ENCODE peak calls at places on chromosome 17, in eight cellular contexts. R, D, V, J, A, W, Z and F are unnamed samples.

GRCh38 chr17:4534928-4535666 is 20.1 kb downstream of the MYBBP1A start:
- DNase-seq in R (no peak), D (no peak), V (no peak), J (no peak), A (peak), W (no peak), Z (no peak), F (no peak)

GRCh38 chr17:65985571-65985970 is 206.4 kb downstream of the CEP112 start:
- DNase-seq in R (no peak), D (no peak), V (no peak), J (no peak), A (no peak), W (no peak), Z (no peak), F (no peak)

GRCh38 chr17:61455754-61456681 is 3.8 kb downstream of the TBX4 start:
- DNase-seq in R (no peak), D (peak), V (no peak), J (no peak), A (peak), W (no peak), Z (no peak), F (no peak)

GRCh38 chr17:59331929-59332889 is 754 bp downstream of the YPEL2 start:
- DNase-seq in R (peak), D (peak), V (peak), J (no peak), A (peak), W (peak), Z (peak), F (peak)

GRCh38 chr17:9028632-9029570 is 7.6 kb downstream of the NTN1 start:
- DNase-seq in R (no peak), D (no peak), V (no peak), J (no peak), A (no peak), W (no peak), Z (no peak), F (no peak)

GRCh38 chr17:75488693-75489510 is 26.4 kb downstream of the CASKIN2 start:
- DNase-seq in R (no peak), D (no peak), V (no peak), J (no peak), A (no peak), W (no peak), Z (no peak), F (no peak)

GRCh38 chr17:7445011-7445927 is at the start of gene CHRNB1:
- DNase-seq in R (no peak), D (peak), V (peak), J (no peak), A (peak), W (no peak), Z (peak), F (peak)

GRCh38 chr17:37160940-37161339 is 212.2 kb downstream of the AATF start:
- DNase-seq in R (no peak), D (no peak), V (no peak), J (no peak), A (no peak), W (no peak), Z (no peak), F (no peak)

GRCh38 chr17:75681289-75681688 is 14.2 kb downstream of the SAP30BP start:
- DNase-seq in R (no peak), D (no peak), V (no peak), J (no peak), A (no peak), W (no peak), Z (no peak), F (no peak)

GRCh38 chr17:31571124-31571892 is 179.8 kb downstream of the RAB11FIP4 start:
- DNase-seq in R (no peak), D (peak), V (peak), J (no peak), A (no peak), W (no peak), Z (no peak), F (peak)

GRCh38 chr17:77570565-77570898 is 388.0 kb upstream of the TNRC6C start:
- DNase-seq in R (no peak), D (peak), V (no peak), J (no peak), A (no peak), W (no peak), Z (no peak), F (no peak)

GRCh38 chr17:76558210-76559095 is 18.6 kb downstream of the PRCD start:
- DNase-seq in R (no peak), D (peak), V (no peak), J (no peak), A (no peak), W (peak), Z (no peak), F (no peak)

GRCh38 chr17:64183815-64184397 is 54.0 kb upstream of the ERN1 start:
- DNase-seq in R (peak), D (no peak), V (no peak), J (no peak), A (no peak), W (no peak), Z (no peak), F (no peak)

GRCh38 chr17:57444632-57445031 is 188.3 kb downstream of the MSI2 start:
- DNase-seq in R (no peak), D (peak), V (no peak), J (no peak), A (no peak), W (no peak), Z (no peak), F (no peak)

GRCh38 chr17:74760404-74761105 is 12.1 kb downstream of the NHERF1 start:
- DNase-seq in R (no peak), D (peak), V (no peak), J (no peak), A (no peak), W (no peak), Z (no peak), F (no peak)

GRCh38 chr17:50055055-50055425 is 870 bp upstream of the ITGA3 start:
- DNase-seq in R (no peak), D (peak), V (peak), J (no peak), A (peak), W (peak), Z (no peak), F (peak)

GRCh38 chr17:31581022-31581483 is 189.6 kb downstream of the RAB11FIP4 start:
- DNase-seq in R (no peak), D (peak), V (peak), J (no peak), A (no peak), W (no peak), Z (peak), F (peak)

GRCh38 chr17:75147878-75148546 is 6.3 kb downstream of the JPT1 start:
- DNase-seq in R (no peak), D (no peak), V (no peak), J (no peak), A (no peak), W (no peak), Z (no peak), F (no peak)

GRCh38 chr17:75641343-75641742 is 8.1 kb downstream of the SMIM5 start:
- DNase-seq in R (no peak), D (no peak), V (no peak), J (no peak), A (no peak), W (no peak), Z (no peak), F (no peak)

GRCh38 chr17:63999680-64000531 is 1.8 kb downstream of the PRR29 start:
- DNase-seq in R (no peak), D (peak), V (no peak), J (no peak), A (no peak), W (peak), Z (no peak), F (no peak)

GRCh38 chr17:43880420-43880991 is 26.8 kb downstream of the MPP2 start:
- DNase-seq in R (peak), D (peak), V (peak), J (no peak), A (peak), W (peak), Z (no peak), F (peak)

GRCh38 chr17:43224146-43224705 is 4.2 kb downstream of the CCDC200 start:
- DNase-seq in R (no peak), D (no peak), V (no peak), J (no peak), A (no peak), W (no peak), Z (no peak), F (no peak)

GRCh38 chr17:14471052-14471451 is 170.2 kb downstream of the HS3ST3B1 start:
- DNase-seq in R (no peak), D (no peak), V (no peak), J (no peak), A (no peak), W (no peak), Z (no peak), F (peak)

GRCh38 chr17:18161226-18162094 is 22.2 kb upstream of the ALKBH5 start:
- DNase-seq in R (no peak), D (no peak), V (no peak), J (no peak), A (no peak), W (no peak), Z (no peak), F (no peak)

GRCh38 chr17:42281571-42282096 is 5.4 kb upstream of the STAT5B start:
- DNase-seq in R (no peak), D (peak), V (no peak), J (no peak), A (no peak), W (peak), Z (no peak), F (no peak)

GRCh38 chr17:17497065-17497844 is 1.1 kb upstream of the RASD1 start:
- DNase-seq in R (no peak), D (peak), V (no peak), J (no peak), A (no peak), W (no peak), Z (no peak), F (no peak)

GRCh38 chr17:17635126-17635525 is 43.6 kb upstream of the PEMT start:
- DNase-seq in R (no peak), D (no peak), V (no peak), J (no peak), A (no peak), W (no peak), Z (no peak), F (no peak)

GRCh38 chr17:1590031-1590746 is 27.6 kb upstream of the PITPNA start:
- DNase-seq in R (no peak), D (peak), V (peak), J (no peak), A (no peak), W (no peak), Z (no peak), F (peak)

GRCh38 chr17:64984776-64985521 is 65.7 kb upstream of the LRRC37A3 start:
- DNase-seq in R (no peak), D (no peak), V (no peak), J (peak), A (no peak), W (no peak), Z (no peak), F (no peak)